ENCODE peak calls at places on chromosomes 4 and X, in nine cellular contexts. C is fibroblast of lung; K is Karpas-422; O is GM23338; Y is body of pancreas; J is CD4-positive, CD25-positive, alpha-beta regulatory T cell; H is CD8-positive, alpha-beta T cell; W is upper lobe of right lung; R is left ventricle myocardium inferior. L is an unnamed sample.
A peak's percentile ranks its signal among the peaks of the same experiment; 100 is the strongest.

GRCh38 chr4:66123195-66123594 is 452.9 kb upstream of the EPHA5 start:
- DNase-seq in C (peak; percentile 6), W (no peak), Y (no peak), K (no peak), O (no peak), H (no peak), J (no peak), R (no peak), L (no peak)

GRCh38 chr4:45437381-45437780 is 686.5 kb downstream of the GABRG1 start:
- DNase-seq in O (no peak), J (no peak), C (no peak), K (no peak), R (no peak), H (no peak), W (no peak), Y (no peak), L (no peak)

GRCh38 chrX:129779747-129780146 is at the start of gene SASH3:
- DNase-seq in W (peak; percentile 80), C (no peak), Y (peak; percentile 62), K (peak; percentile 84), O (no peak), R (peak; percentile 39), H (peak; percentile 72), J (peak; percentile 60), L (peak; percentile 38)

GRCh38 chrX:108090474-108091265 is 672 bp downstream of the PSMD10 start:
- DNase-seq in W (no peak), K (peak; percentile 44), C (peak; percentile 53), H (no peak), Y (no peak), J (no peak), O (no peak), R (no peak), L (no peak)

GRCh38 chr4:87497141-87497540 is 32.0 kb downstream of the SPARCL1 start:
- DNase-seq in K (peak; percentile 76), W (no peak), C (no peak), Y (no peak), H (no peak), O (peak; percentile 72), J (no peak), R (no peak), L (no peak)

GRCh38 chrX:26925088-26925487 is 538.1 kb downstream of the PPP4R3C start:
- DNase-seq in K (no peak), W (no peak), Y (no peak), J (no peak), C (peak; percentile 11), R (no peak), O (no peak), H (no peak), L (no peak)

GRCh38 chrX:33161829-33162228 is 49.5 kb downstream of the DMD start:
- DNase-seq in J (no peak), Y (no peak), K (no peak), W (no peak), C (no peak), H (no peak), O (no peak), R (no peak), L (no peak)

GRCh38 chrX:139889760-139890159 is 43.1 kb downstream of the ATP11C start:
- DNase-seq in H (no peak), R (no peak), J (no peak), K (no peak), Y (no peak), C (peak; percentile 66), W (no peak), O (no peak), L (no peak)

GRCh38 chr4:188869581-188869980 is 730.3 kb downstream of the TRIML1 start:
- DNase-seq in J (no peak), O (no peak), K (no peak), H (no peak), Y (no peak), R (no peak), C (no peak), W (no peak), L (no peak)

GRCh38 chr4:155208258-155209054 is at the start of gene NPY2R:
- DNase-seq in Y (no peak), C (peak; percentile 3), R (no peak), W (peak; percentile 58), K (no peak), O (peak; percentile 67), H (no peak), J (no peak), L (no peak)

GRCh38 chr4:69133993-69134392 is 37.7 kb downstream of the UGT2B7 start:
- DNase-seq in C (no peak), K (no peak), W (no peak), H (no peak), O (no peak), J (no peak), Y (no peak), R (no peak), L (no peak)

GRCh38 chr4:123350726-123351125 is 45.9 kb upstream of the SPRY1 start:
- DNase-seq in C (no peak), O (no peak), R (no peak), J (no peak), K (no peak), W (no peak), Y (no peak), H (no peak), L (no peak)

GRCh38 chr4:30696195-30696594 is 24.0 kb upstream of the PCDH7 start:
- DNase-seq in C (peak; percentile 2), R (no peak), K (no peak), H (no peak), J (no peak), W (no peak), O (no peak), Y (no peak), L (no peak)

GRCh38 chr4:20760053-20760452 is 59.8 kb downstream of the PACRGL start:
- DNase-seq in C (no peak), R (no peak), H (no peak), W (no peak), Y (no peak), J (no peak), O (peak; percentile 40), K (peak; percentile 79), L (no peak)

GRCh38 chr4:88698539-88698938 is 910 bp upstream of the NAP1L5 start:
- DNase-seq in J (no peak), O (no peak), W (no peak), H (no peak), K (no peak), C (no peak), Y (no peak), R (no peak), L (no peak)

GRCh38 chr4:2262944-2263250 is 988 bp upstream of the MXD4 start:
- DNase-seq in O (no peak), K (no peak), Y (no peak), W (no peak), H (no peak), J (no peak), R (no peak), C (no peak), L (no peak)
- H3K27ac ChIP-seq in O (peak overlapping the region; percentile 63), K (peak overlapping the region; percentile 72), Y (peak overlapping the region; percentile 90), W (peak overlapping the region; percentile 93), H (peak overlapping the region; percentile 93), J (peak overlapping the region; percentile 90), R (peak overlapping the region; percentile 100), C (peak overlapping the region; percentile 88), L (peak overlapping the region; percentile 87)

GRCh38 chrX:20221902-20222301 is 44.8 kb downstream of the RPS6KA3 start:
- DNase-seq in R (no peak), H (no peak), O (no peak), K (no peak), W (no peak), J (no peak), C (peak; percentile 24), Y (peak; percentile 18), L (no peak)

GRCh38 chrX:20217279-20217678 is 49.4 kb downstream of the RPS6KA3 start:
- DNase-seq in Y (no peak), H (no peak), J (no peak), K (no peak), R (no peak), W (no peak), O (no peak), C (peak; percentile 67), L (no peak)

GRCh38 chrX:20215565-20215964 is 51.1 kb downstream of the RPS6KA3 start:
- DNase-seq in C (no peak), H (no peak), R (no peak), O (no peak), Y (no peak), J (no peak), K (no peak), W (no peak), L (no peak)

GRCh38 chrX:20218809-20219505 is 47.8 kb downstream of the RPS6KA3 start:
- DNase-seq in H (no peak), J (no peak), C (no peak), O (peak; percentile 9), W (no peak), R (no peak), K (no peak), Y (peak; percentile 43), L (no peak)

DNA sequence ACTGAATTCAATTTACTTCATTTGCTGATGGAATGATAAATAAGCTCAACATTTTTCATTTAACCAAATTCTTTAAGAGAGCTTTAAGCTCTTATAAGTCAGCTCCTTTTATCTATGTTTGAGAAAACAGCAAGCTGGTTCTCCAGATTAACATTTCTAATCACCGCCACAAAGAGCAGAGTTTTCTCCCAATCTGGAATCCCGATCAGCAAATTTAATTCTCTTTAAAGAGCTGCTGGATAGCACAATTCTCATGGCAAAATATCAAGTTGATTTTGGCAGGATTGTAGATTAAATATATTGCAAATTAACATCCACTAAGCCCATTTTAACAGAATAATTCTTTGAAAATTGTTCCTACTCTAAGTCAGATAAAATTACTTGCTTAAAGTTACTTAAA is 48.8 kb downstream of the RPS6KA3 start:
- DNase-seq in Y (no peak), C (no peak), O (no peak), K (no peak), W (no peak), J (no peak), H (no peak), R (no peak), L (no peak)
- H3K4me3 ChIP-seq in Y (no peak overlapping the region), C (no peak overlapping the region), O (no peak overlapping the region), K (no peak overlapping the region), W (peak overlapping the region; percentile 33), J (no peak overlapping the region), H (no peak overlapping the region), R (peak overlapping the region; percentile 57), L (no peak overlapping the region)

GRCh38 chr4:181964731-181965130 is 278.5 kb upstream of the TENM3 start:
- DNase-seq in J (no peak), O (no peak), C (no peak), Y (no peak), R (no peak), K (no peak), H (no peak), W (no peak), L (no peak)
- H3K27me3 ChIP-seq in J (no peaks in the 10 kb centered on the region), O (no peaks in the 10 kb centered on the region), C (no peaks in the 10 kb centered on the region), Y (no peaks in the 10 kb centered on the region), R (peaks cover 13% of the 10 kb centered on the region), K (no peaks in the 10 kb centered on the region), H (no peaks in the 10 kb centered on the region), W (no peaks in the 10 kb centered on the region), L (no peaks in the 10 kb centered on the region)

DNA sequence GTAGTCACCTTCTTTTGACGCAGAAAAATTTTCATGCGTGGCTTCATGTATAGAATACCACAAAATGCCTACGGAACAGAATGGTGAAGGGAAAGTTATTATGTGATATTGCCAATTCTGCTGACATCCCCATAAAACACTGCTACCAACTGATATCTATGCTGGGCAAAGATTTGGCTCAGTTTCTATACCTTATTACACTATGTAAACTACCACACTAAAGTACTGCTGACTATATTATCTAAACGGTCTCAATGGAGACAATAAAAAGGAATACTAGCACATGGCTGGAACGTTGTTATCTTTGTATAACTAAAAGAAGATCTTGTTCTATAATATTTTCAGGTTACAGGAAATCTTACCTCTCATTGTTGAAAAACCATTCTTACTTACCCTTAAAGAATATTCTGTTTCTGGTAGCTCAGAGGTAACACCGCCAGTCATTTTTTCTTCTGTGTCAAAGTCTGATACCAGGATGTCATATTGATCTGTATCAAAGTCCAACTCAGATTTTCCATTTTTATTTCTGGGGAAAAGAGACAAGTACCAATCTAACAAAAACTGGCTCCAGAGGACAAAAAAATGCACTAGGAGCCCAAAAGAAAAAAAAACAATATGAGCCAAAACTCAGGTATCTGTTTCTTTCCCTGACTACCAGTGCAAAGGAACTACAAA is 18.9 kb downstream of the MORC4 start:
- DNase-seq in K (no peak), C (no peak), J (no peak), R (no peak), W (no peak), O (no peak), H (no peak), Y (no peak), L (no peak)
- H3K27ac ChIP-seq in K (no peak overlapping the region), C (no peak overlapping the region), J (no peak overlapping the region), R (no peak overlapping the region), W (no peak overlapping the region), O (no peak overlapping the region), H (no peak overlapping the region), Y (no peak overlapping the region), L (no peak overlapping the region)

L was measured in ascending aorta.